ENCODE peak calls at places on chromosomes 5 and 9, in eight cellular contexts. T, L, K, O, A, N, C and B are unnamed samples.

GRCh38 chr9:21591221-21592062 is 109.3 kb upstream of the IFNE start:
- DNase-seq in C (peak), O (peak), T (peak), K (peak), N (peak), A (no peak), L (no peak), B (peak)

GRCh38 chr9:4489919-4490704 is at the start of gene SLC1A1:
- DNase-seq in T (peak), K (peak), A (no peak), C (peak), L (peak), O (peak), N (peak), B (peak)

GRCh38 chr9:125418404-125418803 is 156.8 kb downstream of the GAPVD1 start:
- DNase-seq in L (no peak), O (no peak), C (no peak), K (no peak), A (no peak), T (peak), N (no peak), B (no peak)

GRCh38 chr5:113112435-113112834 is 135.8 kb downstream of the DCP2 start:
- DNase-seq in C (no peak), L (no peak), N (no peak), A (no peak), O (no peak), T (peak), K (no peak), B (no peak)

GRCh38 chr5:59035681-59036080 is 452.8 kb downstream of the RAB3C start:
- DNase-seq in T (no peak), N (no peak), O (no peak), L (no peak), K (no peak), A (no peak), C (no peak), B (no peak)

GRCh38 chr9:89592963-89593775 is 11.6 kb upstream of the GADD45G start:
- DNase-seq in C (peak), K (no peak), T (peak), A (no peak), O (no peak), L (no peak), N (no peak), B (no peak)

GRCh38 chr5:43482490-43483064 is 1.1 kb downstream of the TMEM267 start:
- DNase-seq in N (no peak), A (peak), C (no peak), T (peak), L (peak), K (no peak), O (no peak), B (no peak)

GRCh38 chr9:105712297-105712696 is 18.0 kb downstream of the TMEM38B start:
- DNase-seq in C (no peak), O (no peak), A (no peak), T (no peak), K (no peak), N (no peak), L (no peak), B (no peak)

GRCh38 chr5:160083501-160083900 is 35.7 kb downstream of the PWWP2A start:
- DNase-seq in L (no peak), O (no peak), A (no peak), T (no peak), K (no peak), C (peak), N (no peak), B (no peak)

GRCh38 chr9:90365646-90366045 is 277.0 kb downstream of the DIRAS2 start:
- DNase-seq in K (no peak), O (no peak), N (no peak), C (no peak), A (no peak), L (no peak), T (no peak), B (no peak)

GRCh38 chr5:116573279-116573616 is 1.4 kb downstream of the SEMA6A start:
- DNase-seq in C (peak), K (no peak), O (peak), L (peak), A (peak), T (no peak), N (peak), B (no peak)

GRCh38 chr5:178532236-178532635 is 58.0 kb downstream of the COL23A1 start:
- DNase-seq in A (no peak), L (no peak), N (no peak), O (no peak), T (no peak), C (no peak), K (no peak), B (no peak)

GRCh38 chr9:136474021-136474640 is 8.7 kb downstream of the SEC16A start:
- DNase-seq in O (no peak), C (no peak), L (no peak), N (no peak), A (no peak), T (no peak), K (no peak), B (no peak)

GRCh38 chr5:149053027-149053705 is 9.7 kb downstream of the SH3TC2 start:
- DNase-seq in T (peak), L (no peak), A (no peak), N (no peak), K (no peak), O (no peak), C (no peak), B (no peak)

GRCh38 chr5:128572546-128573339 is 34.7 kb upstream of the FBN2 start:
- DNase-seq in T (peak), L (no peak), O (no peak), N (no peak), C (no peak), A (no peak), K (no peak), B (no peak)

GRCh38 chr5:6439588-6440550 is 8.8 kb upstream of the UBE2QL1 start:
- DNase-seq in C (no peak), T (no peak), L (no peak), O (no peak), A (no peak), K (no peak), N (no peak), B (no peak)

GRCh38 chr5:162067138-162067537 is 435 bp upstream of the GABRG2 start:
- DNase-seq in N (no peak), T (no peak), C (no peak), L (no peak), O (no peak), K (no peak), A (no peak), B (no peak)

GRCh38 chr5:36881304-36881703 is 4.7 kb downstream of the NIPBL start:
- DNase-seq in O (no peak), C (no peak), K (no peak), T (no peak), L (no peak), N (no peak), A (no peak), B (no peak)

GRCh38 chr5:178790371-178790770 is 59.9 kb upstream of the ZNF354A start:
- DNase-seq in T (no peak), A (no peak), O (no peak), K (no peak), C (no peak), L (no peak), N (no peak), B (no peak)

GRCh38 chr9:5389109-5389732 is 48.5 kb downstream of the PLGRKT start:
- DNase-seq in A (peak), N (no peak), O (no peak), T (peak), L (no peak), C (no peak), K (no peak), B (no peak)

GRCh38 chr9:99821187-99822095 is at the start of gene NR4A3:
- DNase-seq in A (peak), K (peak), C (peak), N (peak), T (peak), O (peak), L (peak), B (peak)

GRCh38 chr9:99818439-99818992 is 3.2 kb upstream of the NR4A3 start:
- DNase-seq in N (no peak), A (no peak), L (no peak), O (no peak), T (no peak), C (no peak), K (no peak), B (no peak)

GRCh38 chr9:99820330-99821186 is 1.1 kb upstream of the NR4A3 start:
- DNase-seq in K (peak), C (peak), L (peak), N (peak), O (peak), A (peak), T (peak), B (peak)

GRCh38 chr9:99819123-99819483 is 2.6 kb upstream of the NR4A3 start:
- DNase-seq in L (no peak), C (no peak), O (no peak), N (no peak), T (no peak), K (peak), A (peak), B (no peak)

DNA sequence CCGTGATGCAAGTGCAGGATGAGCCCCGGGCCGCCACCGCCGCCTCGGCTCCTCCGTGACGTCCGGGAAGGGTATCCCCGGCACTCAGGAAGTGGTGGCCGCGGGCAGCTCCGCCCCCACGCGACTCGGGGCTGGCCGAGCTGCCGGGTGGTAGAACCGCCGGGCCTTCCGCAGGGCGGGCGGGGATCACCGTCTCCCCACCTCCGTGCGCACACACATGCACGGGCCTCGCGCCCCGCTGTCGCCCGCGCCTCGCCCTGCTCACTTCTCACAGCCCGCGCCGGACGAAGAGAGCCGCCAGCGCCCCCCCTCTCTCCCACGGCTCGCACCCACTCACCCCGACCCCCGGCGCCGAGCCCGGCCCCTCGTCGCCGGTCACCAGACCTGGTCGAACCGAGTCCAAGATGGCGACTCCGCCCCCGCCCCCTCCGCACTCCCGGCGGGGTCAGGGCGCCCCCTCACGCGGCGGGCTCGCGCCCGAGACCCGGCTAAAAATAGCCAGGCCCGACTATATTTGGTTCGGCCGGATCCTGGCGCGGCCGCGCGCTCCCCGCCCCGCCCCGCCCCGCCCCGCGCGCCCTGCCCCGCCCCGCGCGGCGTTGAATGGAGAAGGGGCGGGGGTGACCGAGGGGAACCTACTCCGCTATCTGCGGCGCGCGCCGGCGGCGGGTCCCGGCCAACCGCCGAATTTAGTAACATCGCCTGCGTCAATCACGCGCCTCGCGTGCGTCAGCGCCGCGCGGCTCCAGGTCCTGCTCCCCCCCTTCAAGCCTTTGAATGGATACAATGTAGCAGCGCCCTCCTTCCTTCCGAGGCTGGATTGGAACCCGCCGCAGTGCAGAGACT is 2.0 kb upstream of the NR4A3 start:
- DNase-seq in O (peak), K (peak), N (peak), T (peak), L (peak), A (peak), C (peak), B (peak)
- TF ChIP-seq POLR2A in O (peak), K (peak), N (peak), T (peak), L (peak), A (peak), C (peak), B (peak)

DNA sequence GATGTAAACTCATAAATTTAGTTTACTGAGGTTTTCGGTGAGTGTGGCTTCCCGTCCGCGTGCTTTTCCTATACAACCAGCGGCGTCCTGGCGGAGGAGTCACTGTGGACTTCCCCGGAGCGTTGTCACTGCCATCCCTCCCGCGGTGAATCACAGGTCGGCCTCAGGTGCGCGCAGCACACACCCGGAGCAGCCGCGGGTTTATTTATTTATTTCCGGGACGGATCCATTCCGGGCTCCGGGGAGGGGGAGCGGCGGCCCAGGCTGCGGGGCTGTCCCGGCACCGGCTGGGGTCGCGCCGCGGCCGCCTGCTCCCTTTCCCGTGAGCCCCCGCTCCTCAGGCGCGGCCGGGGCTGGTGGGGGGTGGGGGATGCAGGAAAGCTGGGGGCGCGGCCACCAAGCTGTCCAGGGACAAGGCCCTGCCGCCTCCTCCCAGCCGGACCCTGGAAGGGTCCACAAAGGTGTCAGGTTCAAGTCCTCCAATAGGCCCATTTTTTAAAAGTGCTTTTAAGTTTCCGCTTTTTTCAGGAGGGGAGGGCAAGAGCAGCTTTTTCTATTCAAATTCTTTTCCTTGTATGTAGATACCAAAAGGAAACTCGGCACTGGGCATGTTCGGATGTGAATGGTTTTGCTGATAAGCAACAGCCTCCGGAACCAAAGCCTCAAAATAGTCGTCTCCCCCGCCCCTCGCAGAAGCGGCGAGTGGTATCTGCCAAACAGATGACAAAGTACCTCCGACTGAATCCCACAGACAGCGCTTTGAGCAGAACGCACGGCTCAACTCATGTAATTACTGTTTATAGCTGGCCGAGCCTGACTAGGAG is 192.5 kb downstream of the CD180 start:
- DNase-seq in O (peak), A (peak), C (peak), T (peak), N (peak), K (peak), L (no peak), B (peak)
- TF ChIP-seq POLR2A in O (no peak), A (peak), C (peak), T (peak), N (peak), K (no peak), L (no peak), B (no peak)

GRCh38 chr5:147782053-147783028 is at the start of gene JAKMIP2:
- DNase-seq in N (peak), L (peak), O (peak), T (peak), C (peak), K (peak), A (peak), B (no peak)
- TF ChIP-seq POLR2A in N (peak), L (no peak), O (no peak), T (no peak), C (no peak), K (peak), A (peak), B (no peak)

DNA sequence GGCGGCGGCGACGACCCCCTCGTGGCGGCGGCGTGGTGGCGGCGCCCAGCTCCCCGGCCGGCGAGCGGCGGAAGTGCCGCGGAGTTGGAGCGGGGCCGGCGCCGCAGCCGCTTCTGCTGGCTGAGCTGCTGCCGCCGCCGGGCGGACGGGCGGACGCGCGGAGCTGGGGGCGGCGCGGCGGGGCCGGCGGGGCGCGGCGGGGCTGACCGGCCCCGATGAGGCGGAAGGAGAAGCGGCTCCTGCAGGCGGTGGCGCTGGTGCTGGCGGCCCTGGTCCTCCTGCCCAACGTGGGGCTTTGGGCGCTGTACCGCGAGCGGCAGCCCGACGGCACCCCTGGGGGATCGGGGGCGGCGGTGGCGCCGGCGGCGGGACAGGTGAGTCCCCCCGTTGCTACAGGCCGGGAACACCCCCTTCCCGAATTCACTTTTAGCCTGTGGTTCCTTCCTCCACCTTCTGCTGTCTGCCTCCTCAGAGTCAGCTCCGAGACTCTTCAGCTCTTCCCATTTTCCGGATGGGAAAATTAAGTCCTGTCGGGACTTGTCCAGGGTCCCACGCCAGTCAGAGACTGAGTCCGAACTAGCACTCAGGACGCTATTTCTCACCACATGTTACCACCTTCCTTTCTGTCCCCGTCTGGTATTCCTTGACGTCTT is at the start of gene GALNT10:
- DNase-seq in A (peak), C (peak), N (peak), O (peak), L (peak), T (peak), K (no peak), B (no peak)
- TF ChIP-seq POLR2A in A (peak), C (peak), N (no peak), O (no peak), L (peak), T (peak), K (peak), B (peak)

GRCh38 chr5:14167211-14167845 is 24.2 kb downstream of the TRIO start:
- DNase-seq in K (no peak), L (no peak), O (no peak), A (no peak), C (peak), T (peak), N (no peak), B (no peak)

GRCh38 chr5:14168793-14169262 is 25.7 kb downstream of the TRIO start:
- DNase-seq in O (no peak), C (no peak), L (no peak), T (no peak), N (no peak), K (no peak), A (no peak), B (no peak)

GRCh38 chr5:14165375-14166091 is 22.4 kb downstream of the TRIO start:
- DNase-seq in T (peak), L (no peak), O (no peak), N (no peak), C (peak), K (no peak), A (no peak), B (no peak)

GRCh38 chr5:14166437-14166836 is 23.3 kb downstream of the TRIO start:
- DNase-seq in C (no peak), K (no peak), T (no peak), O (no peak), L (no peak), A (no peak), N (no peak), B (no peak)

DNA sequence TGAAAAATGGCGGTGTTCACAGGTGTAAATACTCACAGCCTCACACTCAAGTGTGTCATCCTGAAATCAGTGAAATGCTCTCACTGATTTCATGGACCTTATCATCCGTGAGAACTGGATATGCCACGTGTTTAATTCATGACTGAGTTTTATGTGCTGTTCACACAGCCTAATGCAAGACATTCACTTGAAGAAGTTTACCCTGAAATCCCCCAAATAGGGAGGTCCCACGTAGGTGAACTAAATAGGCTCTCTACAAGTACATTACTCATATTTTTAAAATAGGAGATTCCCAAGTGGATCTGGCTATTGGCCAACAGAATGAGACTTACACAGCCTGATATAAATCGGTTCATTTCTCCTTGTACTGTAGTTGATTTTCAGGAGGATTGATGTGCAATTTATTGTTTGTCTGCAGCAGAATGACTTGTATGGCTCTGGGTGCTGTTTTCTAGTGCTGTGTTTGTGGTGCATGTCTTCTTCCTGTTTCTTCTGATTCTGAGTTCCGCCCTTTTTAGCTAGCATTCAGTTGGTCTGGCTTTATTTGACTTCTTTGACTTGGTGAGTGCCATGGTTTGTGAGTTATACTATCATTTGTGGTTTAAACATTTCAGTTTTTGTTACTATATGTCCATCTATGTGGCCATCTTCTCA is 25.1 kb downstream of the TRIO start:
- DNase-seq in L (no peak), A (no peak), O (no peak), C (no peak), N (no peak), T (peak), K (no peak), B (no peak)
- TF ChIP-seq POLR2A in L (no peak), A (no peak), O (no peak), C (no peak), N (no peak), T (no peak), K (no peak), B (no peak)

GRCh38 chr5:120465281-120465961 is 1.3 kb downstream of the PRR16 start:
- DNase-seq in T (peak), O (no peak), N (peak), L (no peak), C (no peak), A (peak), K (no peak), B (peak)

GRCh38 chr5:120463026-120463770 is 902 bp upstream of the PRR16 start:
- DNase-seq in N (no peak), T (no peak), O (no peak), A (no peak), K (no peak), C (no peak), L (no peak), B (no peak)

GRCh38 chr5:120466337-120467006 is 2.4 kb downstream of the PRR16 start:
- DNase-seq in C (no peak), O (no peak), N (no peak), L (no peak), K (no peak), T (peak), A (no peak), B (no peak)

GRCh38 chr5:120464627-120465280 is 654 bp downstream of the PRR16 start:
- DNase-seq in A (peak), C (no peak), T (peak), N (peak), K (no peak), L (no peak), O (peak), B (peak)

GRCh38 chr5:120463991-120464626 is at the start of gene PRR16:
- DNase-seq in N (peak), L (peak), K (no peak), C (peak), T (peak), A (peak), O (peak), B (peak)
- TF ChIP-seq POLR2A in N (no peak), L (no peak), K (no peak), C (no peak), T (no peak), A (no peak), O (no peak), B (no peak)

GRCh38 chr9:94011134-94011533 is 56.0 kb upstream of the BARX1 start:
- DNase-seq in L (no peak), T (no peak), C (no peak), K (no peak), A (no peak), N (peak), O (peak), B (no peak)

GRCh38 chr9:94016744-94017143 is 61.6 kb upstream of the BARX1 start:
- DNase-seq in N (peak), O (no peak), K (no peak), A (no peak), T (no peak), C (no peak), L (no peak), B (no peak)

GRCh38 chr9:94017939-94018531 is 62.9 kb upstream of the BARX1 start:
- DNase-seq in O (no peak), C (no peak), T (peak), L (no peak), N (no peak), K (no peak), A (no peak), B (no peak)

GRCh38 chr9:94014066-94014654 is 59.0 kb upstream of the BARX1 start:
- DNase-seq in T (peak), L (no peak), C (peak), K (no peak), N (no peak), O (no peak), A (peak), B (no peak)

GRCh38 chr9:94014845-94015244 is 59.7 kb upstream of the BARX1 start:
- DNase-seq in T (no peak), L (no peak), O (no peak), N (no peak), K (no peak), A (no peak), C (no peak), B (no peak)
- TF ChIP-seq POLR2A in T (no peak), L (no peak), O (no peak), N (no peak), K (no peak), A (no peak), C (no peak), B (no peak)